ENCODE peak calls at places on chromosomes 4 and X, in nine cellular contexts. N is prostate gland; A is upper lobe of right lung; J is ovary; F is esophagus squamous epithelium; E is kidney; I is endothelial cell; O is CD8-positive, alpha-beta T cell; X is chondrocyte. Z is an unnamed sample.

GRCh38 chr4:16083217-16084191 is at the start of gene PROM1:
- DNase-seq in N (no peak), A (peak; percentile 65), J (no peak), F (no peak), E (peak; percentile 87), I (peak; percentile 35), O (no peak), X (no peak), Z (no peak)

GRCh38 chr4:110344165-110344564 is 131.8 kb upstream of the ENPEP start:
- DNase-seq in N (no peak), A (no peak), J (no peak), F (no peak), E (no peak), I (peak; percentile 37), O (no peak), X (no peak), Z (peak; percentile 22)

GRCh38 chrX:88838392-88838791 is 91.4 kb downstream of the CPXCR1 start:
- DNase-seq in N (no peak), A (no peak), J (no peak), F (no peak), E (no peak), I (no peak), O (no peak), X (no peak), Z (no peak)

GRCh38 chr4:126899382-126899801 is 733.4 kb upstream of the INTU start:
- DNase-seq in N (no peak), A (no peak), J (no peak), F (no peak), E (no peak), I (no peak), O (no peak), X (no peak), Z (peak; percentile 2)

GRCh38 chr4:17894421-17894820 is 83.6 kb downstream of the NCAPG start:
- DNase-seq in N (no peak), A (no peak), J (no peak), F (no peak), E (no peak), I (no peak), O (no peak), X (no peak), Z (no peak)

GRCh38 chrX:11143931-11144678 is 33.0 kb downstream of the HCCS start:
- DNase-seq in N (peak; percentile 68), A (no peak), J (peak; percentile 33), F (no peak), E (no peak), I (peak; percentile 57), O (peak; percentile 23), X (no peak), Z (peak; percentile 88)

GRCh38 chrX:122703762-122704161 is 480.3 kb upstream of the GRIA3 start:
- DNase-seq in N (no peak), A (no peak), J (no peak), F (no peak), E (no peak), I (no peak), O (no peak), X (no peak), Z (no peak)

GRCh38 chr4:93031431-93032098 is 727.8 kb downstream of the GRID2 start:
- DNase-seq in N (no peak), A (no peak), J (no peak), F (no peak), E (no peak), I (no peak), O (no peak), X (no peak), Z (no peak)

GRCh38 chr4:25284466-25284865 is 28.1 kb upstream of the ZCCHC4 start:
- DNase-seq in N (no peak), A (no peak), J (no peak), F (no peak), E (no peak), I (no peak), O (no peak), X (no peak), Z (no peak)

GRCh38 chrX:45801554-45801953 is 600.9 kb upstream of the DIPK2B start:
- DNase-seq in N (no peak), A (no peak), J (no peak), F (no peak), E (no peak), I (no peak), O (no peak), X (no peak), Z (peak; percentile 66)

GRCh38 chr4:25938251-25939186 is 24.5 kb downstream of the SMIM20 start:
- DNase-seq in N (no peak), A (no peak), J (no peak), F (no peak), E (no peak), I (no peak), O (no peak), X (no peak), Z (peak; percentile 35)

GRCh38 chr4:20487852-20488251 is 212.4 kb upstream of the PACRGL start:
- DNase-seq in N (no peak), A (no peak), J (no peak), F (no peak), E (no peak), I (no peak), O (no peak), X (no peak), Z (peak; percentile 17)

GRCh38 chrX:11188664-11189063 is 77.5 kb downstream of the HCCS start:
- DNase-seq in N (no peak), A (no peak), J (no peak), F (no peak), E (no peak), I (no peak), O (no peak), X (no peak), Z (peak; percentile 44)

GRCh38 chr4:119299221-119300071 is 22.5 kb downstream of the FABP2 start:
- DNase-seq in N (no peak), A (no peak), J (no peak), F (no peak), E (no peak), I (no peak), O (no peak), X (no peak), Z (peak; percentile 29)

GRCh38 chr4:5888222-5888701 is 4.6 kb downstream of the CRMP1 start:
- DNase-seq in N (no peak), A (no peak), J (no peak), F (no peak), E (no peak), I (peak; percentile 53), O (no peak), X (no peak), Z (no peak)

GRCh38 chr4:169618286-169618685 is 2.1 kb upstream of the CLCN3 start:
- DNase-seq in N (no peak), A (no peak), J (no peak), F (no peak), E (no peak), I (no peak), O (no peak), X (no peak), Z (no peak)

GRCh38 chrX:39704590-39704989 is 393.2 kb downstream of the BCOR start:
- DNase-seq in N (no peak), A (no peak), J (no peak), F (no peak), E (no peak), I (no peak), O (no peak), X (no peak), Z (no peak)

GRCh38 chrX:39709364-39709763 is 388.4 kb downstream of the BCOR start:
- DNase-seq in N (no peak), A (no peak), J (no peak), F (no peak), E (no peak), I (no peak), O (no peak), X (no peak), Z (no peak)

GRCh38 chrX:39703307-39703706 is 394.5 kb downstream of the BCOR start:
- DNase-seq in N (no peak), A (no peak), J (no peak), F (no peak), E (no peak), I (no peak), O (no peak), X (no peak), Z (no peak)

DNA sequence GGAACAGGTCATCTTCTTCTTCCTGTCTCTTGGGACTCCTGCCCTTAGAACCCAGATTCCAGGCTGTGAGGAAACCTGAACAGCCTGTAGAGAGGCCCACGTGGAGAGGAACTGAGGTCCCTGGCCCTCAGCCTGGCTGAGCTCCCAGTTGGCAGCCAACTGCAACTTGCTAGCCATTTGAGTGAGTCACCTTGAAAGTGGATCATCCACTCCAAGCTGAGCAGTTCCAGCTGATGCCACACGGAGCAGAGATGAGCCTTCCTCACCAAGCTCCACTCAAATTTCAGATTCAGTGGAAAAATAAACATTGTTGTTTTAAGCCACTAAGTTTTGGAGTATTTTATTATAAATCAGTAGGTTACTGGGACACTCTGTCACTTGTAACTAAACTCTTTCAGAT is 392.5 kb downstream of the BCOR start:
- DNase-seq in N (peak; percentile 39), A (peak; percentile 83), J (peak; percentile 85), F (no peak), E (peak; percentile 82), I (no peak), O (no peak), X (no peak), Z (peak; percentile 90)
- TF ChIP-seq CTCF in N (no peak), A (peak; percentile 48), J (peak; percentile 54), F (peak; percentile 63), E (peak; percentile 38), I (no peak), O (no peak), X (peak; percentile 71), Z (no peak)

DNA sequence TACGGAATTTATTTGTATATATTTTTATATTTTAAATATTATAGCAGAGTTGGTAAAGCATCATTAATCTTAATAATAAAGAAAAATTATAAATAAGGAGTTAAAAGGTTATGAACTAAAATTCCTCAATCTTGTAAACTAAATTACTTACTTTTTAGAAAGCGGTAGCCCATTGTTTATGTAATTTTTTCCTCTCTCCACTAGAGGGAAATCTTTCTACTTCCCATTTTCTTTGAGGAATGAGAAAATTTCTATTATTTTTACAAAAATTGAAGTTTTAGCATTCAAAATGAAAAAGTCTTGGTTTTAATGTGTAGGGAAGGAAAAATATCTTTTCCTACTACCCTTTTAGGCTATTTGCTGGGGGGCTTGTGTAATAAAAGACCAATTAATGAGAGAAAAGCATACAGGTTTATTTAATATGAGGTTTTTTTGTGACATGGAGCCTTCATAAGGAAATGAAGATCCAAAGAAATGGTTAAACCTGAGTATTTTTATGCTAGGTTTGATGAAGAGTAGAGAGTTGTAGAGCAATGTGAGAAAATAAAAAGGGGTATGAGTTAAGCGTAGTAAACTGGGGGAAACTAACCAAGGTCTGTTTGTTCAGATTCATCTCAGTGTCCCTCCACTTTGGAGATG is 68.7 kb upstream of the ADAD1 start:
- DNase-seq in N (no peak), A (no peak), J (no peak), F (no peak), E (no peak), I (no peak), O (no peak), X (no peak), Z (peak; percentile 9)
- TF ChIP-seq CTCF in N (peak; percentile 12), A (peak; percentile 48), J (no peak), F (peak; percentile 37), E (peak; percentile 25), I (peak; percentile 80), O (peak; percentile 63), X (peak; percentile 86), Z (peak; percentile 48)

GRCh38 chr4:170990989-170991589 is 822.1 kb upstream of the GALNTL6 start:
- DNase-seq in N (no peak), A (no peak), J (no peak), F (no peak), E (no peak), I (peak; percentile 49), O (no peak), X (no peak), Z (peak; percentile 63)
- TF ChIP-seq CTCF in N (no peak), A (peak; percentile 40), J (no peak), F (no peak), E (peak; percentile 48), I (peak; percentile 37), O (no peak), X (peak; percentile 74), Z (peak; percentile 52)

GRCh38 chrX:153694687-153695270 is 7.1 kb downstream of the SLC6A8 start:
- DNase-seq in N (no peak), A (no peak), J (no peak), F (no peak), E (peak; percentile 71), I (no peak), O (no peak), X (peak; percentile 83), Z (no peak)
- TF ChIP-seq CTCF in N (no peak), A (no peak), J (no peak), F (no peak), E (no peak), I (no peak), O (no peak), X (no peak), Z (no peak)

Z was measured in MCF 10A.